ENCODE peak calls at places on chromosomes 3 and 15, in nine cellular contexts. C is foreskin fibroblast; W is cardiac muscle cell; D is activated CD4-positive, alpha-beta T cell treated with anti-CD3 and anti-CD28 coated beads, Interleukin-2, amount 50 U/mL, for 1 hour; V is NCI-H2081 treated with DMSO at 0.1 percent for 48 hours; A is pons; J is Calu3; L is heart left ventricle; U is GM10248. Y is an unnamed sample.

GRCh38 chr3:32045091-32045964 is 61.1 kb upstream of the GPD1L start:
- DNase-seq in A (peak), J (peak), D (no peak), U (no peak), C (peak), W (peak), V (no peak), L (no peak), Y (peak)

GRCh38 chr3:16468114-16469098 is 45.1 kb downstream of the RFTN1 start:
- DNase-seq in A (no peak), J (no peak), L (peak), D (no peak), W (peak), C (no peak), V (peak), U (no peak), Y (no peak)

GRCh38 chr15:89368566-89369223 is 34.1 kb upstream of the POLG start:
- DNase-seq in J (no peak), D (no peak), U (no peak), V (no peak), W (no peak), A (no peak), L (no peak), C (no peak), Y (no peak)

GRCh38 chr3:105355355-105356063 is 11.2 kb upstream of the ALCAM start:
- DNase-seq in L (no peak), J (no peak), D (no peak), V (no peak), W (no peak), A (no peak), C (no peak), U (no peak), Y (no peak)

GRCh38 chr3:72179107-72179464 is 394.1 kb upstream of the PROK2 start:
- DNase-seq in J (no peak), V (no peak), C (no peak), U (no peak), A (no peak), L (no peak), D (no peak), W (no peak), Y (no peak)

GRCh38 chr3:120689395-120689794 is 7.4 kb upstream of the HGD start:
- DNase-seq in C (no peak), J (no peak), A (no peak), W (no peak), L (no peak), V (no peak), D (no peak), U (no peak), Y (no peak)

GRCh38 chr3:127151992-127152391 is 40.9 kb upstream of the PRR23E start:
- DNase-seq in D (no peak), C (peak), L (no peak), A (no peak), U (no peak), J (no peak), W (no peak), V (no peak), Y (no peak)

GRCh38 chr15:39084683-39085530 is 496.0 kb upstream of the THBS1 start:
- DNase-seq in W (no peak), V (no peak), L (peak), D (no peak), J (no peak), U (no peak), A (no peak), C (peak), Y (peak)

GRCh38 chr3:161069441-161070251 is 35.5 kb downstream of the B3GALNT1 start:
- DNase-seq in J (peak), V (no peak), D (no peak), A (peak), W (no peak), L (no peak), U (peak), C (peak), Y (peak)

GRCh38 chr3:127822166-127822835 is at the start of gene MGLL:
- DNase-seq in A (peak), J (peak), V (no peak), D (no peak), C (no peak), U (no peak), W (peak), L (peak), Y (peak)

GRCh38 chr3:64218746-64219145 is 6.5 kb downstream of the PRICKLE2 start:
- DNase-seq in W (no peak), D (no peak), A (no peak), C (no peak), L (no peak), U (no peak), J (no peak), V (no peak), Y (no peak)

Y was measured in cerebellar cortex.